ENCODE peak calls at places on chromosomes 3 and 15, in ten cellular contexts. A is esophagus muscularis mucosa, G is spleen, F is upper lobe of left lung, H is Peyer's patch, U is HCT116, I is heart left ventricle, W is gastrocnemius medialis, D is stomach, N is thyroid gland. K is an unnamed sample.

GRCh38 chr3:71504250-71505036 is 79.1 kb downstream of the FOXP1 start:
- DNase-seq in W (no peak), U (peak), N (no peak), D (no peak), I (no peak), F (peak), H (no peak), G (no peak), A (no peak), K (no peak)

GRCh38 chr3:170356596-170357175 is 829 bp upstream of the SKIL start:
- DNase-seq in A (peak), I (peak), D (peak), W (peak), H (peak), N (peak), G (peak), F (peak), U (no peak), K (peak)

GRCh38 chr3:126342991-126343661 is 14.1 kb downstream of the KLF15 start:
- DNase-seq in U (no peak), W (peak), N (no peak), I (no peak), F (peak), A (no peak), D (peak), H (no peak), G (peak), K (peak)

GRCh38 chr3:123685780-123686179 is 100.9 kb upstream of the HACD2 start:
- DNase-seq in U (no peak), A (no peak), N (no peak), F (no peak), G (no peak), W (no peak), I (no peak), D (no peak), H (no peak), K (no peak)

GRCh38 chr15:100141304-100142080 is 200.3 kb downstream of the ADAMTS17 start:
- DNase-seq in H (no peak), A (no peak), I (no peak), D (no peak), U (no peak), F (no peak), G (no peak), W (no peak), N (peak), K (peak)

GRCh38 chr3:152646004-152646403 is 188.9 kb upstream of the P2RY1 start:
- DNase-seq in N (no peak), A (no peak), D (no peak), F (no peak), G (no peak), H (no peak), U (no peak), W (no peak), I (no peak), K (no peak)

GRCh38 chr3:40588406-40588805 is 63.6 kb downstream of the ZNF621 start:
- DNase-seq in F (no peak), U (no peak), I (no peak), N (no peak), H (no peak), A (no peak), W (no peak), G (no peak), D (no peak), K (no peak)

GRCh38 chr15:79901958-79902357 is 5.1 kb upstream of the MTHFS start:
- DNase-seq in A (no peak), W (no peak), H (no peak), G (no peak), N (no peak), U (no peak), I (no peak), F (no peak), D (no peak), K (no peak)

GRCh38 chr3:37282996-37283395 is 108.6 kb upstream of the LRRFIP2 start:
- DNase-seq in G (no peak), U (no peak), I (no peak), N (no peak), D (no peak), W (no peak), F (no peak), H (no peak), A (no peak), K (no peak)

GRCh38 chr3:71955549-71956373 is 170.8 kb upstream of the PROK2 start:
- DNase-seq in A (peak), I (peak), D (peak), F (peak), H (peak), U (peak), W (peak), G (no peak), N (peak), K (peak)

GRCh38 chr15:86432861-86433260 is 353.2 kb downstream of the AGBL1 start:
- DNase-seq in N (no peak), U (no peak), A (no peak), D (no peak), I (no peak), F (no peak), H (no peak), W (no peak), G (no peak), K (no peak)

GRCh38 chr15:41661078-41661528 is 898 bp downstream of the MGA start:
- DNase-seq in F (no peak), D (no peak), G (no peak), W (no peak), N (no peak), H (no peak), I (no peak), A (no peak), U (no peak), K (no peak)

GRCh38 chr3:153138267-153139210 is 23.5 kb upstream of the RAP2B start:
- DNase-seq in F (peak), H (no peak), W (peak), A (no peak), G (no peak), N (peak), U (peak), I (peak), D (peak), K (peak)

GRCh38 chr3:183895296-183895695 is 10.6 kb upstream of the PARL start:
- DNase-seq in D (no peak), N (peak), U (peak), F (no peak), I (no peak), H (no peak), W (no peak), G (no peak), A (no peak), K (no peak)

GRCh38 chr3:30904986-30905385 is 10.5 kb upstream of the GADL1 start:
- DNase-seq in G (no peak), F (no peak), W (no peak), U (no peak), N (no peak), H (no peak), I (no peak), A (no peak), D (no peak), K (no peak)

GRCh38 chr15:52095597-52096262 is 16.8 kb downstream of the BCL2L10 start:
- DNase-seq in W (no peak), U (no peak), I (no peak), F (no peak), G (no peak), D (no peak), H (no peak), A (no peak), N (no peak), K (no peak)

GRCh38 chr3:55572816-55573215 is 85.7 kb upstream of the WNT5A start:
- DNase-seq in I (no peak), N (no peak), U (no peak), G (no peak), F (no peak), W (no peak), H (no peak), A (no peak), D (no peak), K (no peak)

GRCh38 chr3:138174421-138175122 is at the start of gene DBR1:
- DNase-seq in A (peak), I (peak), U (peak), N (peak), G (peak), W (peak), H (peak), F (peak), D (peak), K (peak)
- TF ChIP-seq POLR2A in A (no peak), I (peak), U (peak), N (peak), G (no peak), W (peak), H (peak), F (peak), D (peak), K (no peak)

DNA sequence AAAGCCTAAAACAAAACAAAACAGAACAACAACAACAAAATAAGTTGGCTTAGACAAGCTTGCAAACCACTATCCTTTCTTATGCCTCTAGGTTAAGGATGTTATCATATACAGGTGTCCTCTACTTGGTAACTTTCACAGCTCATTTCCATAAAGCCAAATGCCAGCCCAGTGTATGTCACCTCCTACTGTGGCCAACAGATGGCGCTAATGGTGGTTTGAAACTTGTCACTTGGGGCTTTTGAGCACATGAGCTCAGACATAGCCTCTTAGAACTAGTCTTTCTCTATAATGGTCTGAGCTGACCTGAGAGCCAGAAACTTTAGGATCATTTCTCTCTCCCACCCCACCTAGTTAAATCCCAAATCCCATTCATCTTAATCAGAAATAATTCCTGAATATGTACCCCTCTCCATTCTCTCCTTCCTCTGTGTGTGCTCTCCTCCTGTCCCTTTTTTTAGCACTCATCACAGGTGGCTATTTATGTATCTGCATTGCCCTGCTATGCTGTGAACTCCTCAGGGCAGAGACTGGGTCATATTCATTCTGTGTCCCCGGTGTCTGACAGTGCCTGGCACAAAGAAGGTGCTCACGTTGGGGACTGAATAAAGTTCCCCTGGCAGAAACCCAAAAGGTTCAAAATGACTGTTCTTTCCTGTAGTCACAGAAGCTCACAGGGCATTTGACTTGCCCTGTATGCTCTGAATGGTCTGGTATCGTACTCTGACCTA is 319.2 kb upstream of the AZI2 start:
- DNase-seq in I (peak), F (peak), D (peak), U (peak), H (peak), A (no peak), N (peak), G (no peak), W (peak), K (peak)
- TF ChIP-seq CTCF in I (peak), F (peak), D (peak), U (peak), H (peak), A (peak), N (peak), G (peak), W (peak), K (no peak)

GRCh38 chr3:136741063-136741462 is 11.1 kb downstream of the STAG1 start:
- DNase-seq in N (no peak), W (no peak), U (no peak), I (no peak), H (no peak), D (no peak), A (no peak), F (no peak), G (no peak), K (no peak)
- H3K4me3 ChIP-seq in N (no peak), W (no peak), U (no peak), I (no peak), H (no peak), D (no peak), A (no peak), F (no peak), G (no peak), K (no peak)

DNA sequence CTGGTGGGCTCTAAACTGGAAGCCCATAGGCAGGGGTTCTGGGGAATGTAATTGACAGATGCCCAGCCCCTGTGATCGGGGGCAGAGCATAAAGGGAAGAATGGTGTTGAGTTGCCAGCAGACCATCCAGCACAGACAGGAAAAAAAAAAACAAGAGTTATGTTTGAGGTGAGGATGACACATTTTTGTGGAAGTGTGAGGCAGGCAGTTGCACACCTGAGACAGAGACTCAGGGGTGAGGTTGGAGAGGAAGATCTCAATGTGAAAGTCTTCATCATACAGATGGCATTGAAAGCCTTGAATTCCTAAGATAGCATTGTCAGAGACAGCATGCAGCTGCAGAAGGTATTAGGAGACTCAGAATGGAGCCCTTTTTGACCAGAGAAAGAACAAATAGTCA is 18.6 kb upstream of the ST8SIA2 start:
- DNase-seq in U (no peak), I (no peak), A (no peak), W (no peak), D (no peak), F (no peak), G (no peak), H (no peak), N (no peak), K (no peak)
- TF ChIP-seq POLR2A in U (no peak), I (no peak), A (no peak), W (no peak), D (no peak), F (no peak), G (no peak), H (no peak), N (no peak), K (no peak)

DNA sequence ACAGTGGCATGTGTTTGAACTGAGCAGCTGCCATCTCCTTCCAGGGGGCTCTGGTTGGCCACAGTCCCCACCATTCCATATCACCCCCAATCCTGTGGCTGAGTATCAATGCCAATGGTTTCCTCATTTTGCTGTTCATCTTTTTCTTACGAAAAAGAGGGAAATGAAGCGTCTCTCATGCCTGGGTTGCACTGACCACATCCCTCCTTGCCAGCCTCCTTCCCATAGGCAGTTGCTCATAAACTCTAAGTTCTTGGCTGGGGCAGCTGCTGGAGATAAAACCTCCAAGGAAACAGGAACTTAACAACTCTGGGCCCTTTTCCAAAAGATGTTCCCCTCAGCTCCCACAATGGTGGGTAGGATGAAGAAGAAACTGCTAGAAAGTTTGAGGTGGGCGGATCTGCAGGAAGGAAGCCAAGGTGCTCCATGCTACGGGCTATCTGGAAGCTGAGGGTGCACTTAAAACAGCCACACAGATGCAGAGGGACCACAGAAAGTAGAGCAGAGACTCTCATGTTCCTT is 29.3 kb downstream of the SLC6A11 start:
- DNase-seq in G (no peak), D (no peak), F (peak), H (no peak), W (peak), A (no peak), I (peak), N (no peak), U (no peak), K (no peak)
- TF ChIP-seq CTCF in G (no peak), D (no peak), F (no peak), H (no peak), W (no peak), A (no peak), I (no peak), N (no peak), U (no peak), K (no peak)

GRCh38 chr3:133536635-133536980 is 36.9 kb upstream of the CDV3 start:
- DNase-seq in W (no peak), D (no peak), F (no peak), H (no peak), U (no peak), A (no peak), I (no peak), N (peak), G (no peak), K (no peak)
- H3K4me3 ChIP-seq in W (no peak), D (no peak), F (no peak), H (no peak), U (no peak), A (no peak), I (no peak), N (no peak), G (no peak), K (no peak)

DNA sequence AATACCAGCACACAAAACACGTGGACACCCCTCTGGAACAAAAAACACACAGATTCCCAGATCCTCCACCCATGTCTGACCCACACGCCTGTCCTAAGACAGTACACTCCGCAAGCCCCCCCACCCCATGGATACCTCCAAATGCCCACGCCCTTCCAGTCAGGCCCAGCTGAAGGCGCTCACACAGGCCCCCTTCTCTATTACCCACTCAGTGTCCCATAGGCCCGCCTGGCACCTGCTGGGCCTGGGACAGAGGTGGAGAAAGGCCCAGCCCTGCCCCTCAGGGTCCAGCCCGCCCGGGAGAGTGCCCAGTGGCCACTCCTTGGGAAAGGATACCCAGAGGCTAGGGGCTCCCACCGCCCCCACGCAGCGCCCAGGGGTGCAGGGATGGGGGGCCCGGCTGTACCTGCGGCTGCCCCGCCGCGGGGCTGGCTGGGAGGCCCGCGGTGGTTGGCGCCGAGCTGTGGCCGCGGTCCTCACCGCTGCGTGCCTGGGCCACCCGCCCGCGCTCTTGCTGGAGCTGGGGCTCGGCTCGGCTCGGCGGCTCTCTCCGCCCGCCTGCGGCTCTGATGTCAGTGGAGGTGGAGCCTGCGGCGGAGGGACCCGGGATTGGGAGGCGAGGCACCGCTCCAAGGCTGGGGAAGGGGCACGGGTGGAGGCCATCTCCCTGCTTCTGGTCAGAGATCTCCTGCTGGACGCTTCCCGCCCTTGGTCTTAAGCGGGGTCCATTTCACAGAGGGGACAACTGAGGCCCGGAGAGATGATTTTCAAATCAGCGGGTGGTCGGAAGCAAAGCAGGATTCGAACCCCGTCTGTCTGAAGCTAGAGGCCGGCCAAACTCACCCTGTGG is at the start of gene CAMK1:
- DNase-seq in N (peak), F (peak), I (peak), W (peak), D (peak), A (no peak), H (peak), U (no peak), G (peak), K (peak)
- TF ChIP-seq POLR2A in N (peak), F (peak), I (peak), W (peak), D (no peak), A (peak), H (peak), U (peak), G (no peak), K (no peak)

DNA sequence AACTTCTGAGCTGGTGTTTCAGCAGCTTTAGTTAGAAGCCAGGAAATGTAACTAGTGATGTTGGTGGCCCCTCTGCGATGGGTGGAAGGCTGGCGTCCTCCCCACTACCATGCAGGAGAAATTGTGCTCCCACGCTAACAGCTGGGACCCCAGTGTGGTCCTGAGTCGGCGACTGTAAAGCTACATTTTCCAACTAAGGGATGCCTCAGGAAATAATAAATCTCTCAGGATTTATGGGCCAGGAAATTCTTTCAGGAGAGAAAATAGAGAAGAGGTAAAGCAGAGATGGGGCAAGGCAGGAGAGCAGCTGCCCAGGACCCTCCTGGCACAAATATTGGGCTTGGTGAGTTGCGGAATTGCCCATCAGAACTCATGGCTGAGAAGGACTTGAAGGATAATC is 186.9 kb downstream of the OPA1 start:
- DNase-seq in W (no peak), G (no peak), I (no peak), U (no peak), D (no peak), F (no peak), H (no peak), N (no peak), A (no peak), K (no peak)
- TF ChIP-seq CTCF in W (no peak), G (no peak), I (no peak), U (no peak), D (no peak), F (no peak), H (no peak), N (no peak), A (no peak), K (no peak)

GRCh38 chr3:147945968-147946519 is 536.9 kb downstream of the ZIC1 start:
- DNase-seq in U (peak), H (no peak), A (no peak), D (no peak), N (peak), I (peak), W (peak), G (no peak), F (peak), K (no peak)
- H3K4me3 ChIP-seq in U (peak), H (peak), A (peak), D (peak), N (no peak), I (no peak), W (peak), G (no peak), F (peak), K (no peak)

GRCh38 chr3:106423321-106424225 is 554.8 kb upstream of the CBLB start:
- DNase-seq in G (no peak), F (no peak), U (no peak), D (no peak), W (no peak), A (no peak), I (no peak), N (no peak), H (no peak), K (no peak)

GRCh38 chr3:106425021-106425420 is 556.2 kb upstream of the CBLB start:
- DNase-seq in U (no peak), G (no peak), F (no peak), D (no peak), N (no peak), A (no peak), W (no peak), H (no peak), I (no peak), K (no peak)

GRCh38 chr3:106431698-106432097 is 562.9 kb upstream of the CBLB start:
- DNase-seq in W (no peak), F (no peak), G (no peak), I (no peak), H (no peak), N (no peak), D (no peak), U (no peak), A (no peak), K (no peak)

GRCh38 chr3:106428565-106428994 is 559.8 kb upstream of the CBLB start:
- DNase-seq in H (no peak), D (no peak), W (peak), F (no peak), G (no peak), I (no peak), U (no peak), A (no peak), N (no peak), K (no peak)
- TF ChIP-seq POLR2A in H (no peak), D (no peak), W (no peak), F (no peak), G (no peak), I (no peak), U (no peak), A (no peak), N (no peak), K (no peak)